ENCODE peak calls at places on chromosomes 1 and 21, in ten cellular contexts. R is activated effector memory CD4-positive, alpha-beta T cell treated with Interleukin-2 at 50 U/mL for 16 hours; Q is amniotic epithelial cell; W is HEK293T; S is sigmoid colon; T is activated B cell treated with CpG ODN at 0.5 μM for 24 hours; K is amygdala; J is activated T-helper 1 cell treated with anti-CD3 and anti-CD28 coated beads, Interleukin-12 subunit alpha, Interleukin-12 subunit beta, Interleukin-2, Interleukin-4 antibody, amounts not matched to agents 30 ng/mL and 10 ng/mL and 1 ng/mL, durations not matched to agents 14 hours and 24 hours and 36 hours; C is NCI-H146; F is GM04503. O is an unnamed sample.

GRCh38 chr1:67853704-67854103 is 20.4 kb upstream of the GNG12 start:
- DNase-seq in R (no peak), Q (peak; percentile 83), W (peak; percentile 88), S (no peak), T (no peak), K (peak; percentile 38), J (no peak), C (peak; percentile 97), F (no peak), O (peak; percentile 87)

GRCh38 chr1:24416666-24417391 is 1.2 kb downstream of the NIPAL3 start:
- DNase-seq in R (peak; percentile 34), Q (peak; percentile 99), W (no peak), S (no peak), T (no peak), K (no peak), J (peak; percentile 56), C (no peak), F (peak; percentile 96), O (peak; percentile 100)

GRCh38 chr1:75725861-75726361 is 1.4 kb downstream of the ACADM start:
- DNase-seq in R (no peak), Q (no peak), W (no peak), S (no peak), T (no peak), K (no peak), J (no peak), C (peak; percentile 48), F (no peak), O (peak; percentile 6)

GRCh38 chr1:86507935-86508582 is 38.8 kb upstream of the CLCA4 start:
- DNase-seq in R (no peak), Q (peak; percentile 54), W (no peak), S (peak; percentile 74), T (no peak), K (no peak), J (no peak), C (peak; percentile 4), F (no peak), O (peak; percentile 54)

GRCh38 chr1:247857069-247857985 is at the start of gene TRIM58:
- DNase-seq in R (no peak), Q (no peak), W (peak; percentile 50), S (peak; percentile 73), T (peak; percentile 42), K (no peak), J (peak; percentile 3), C (no peak), F (no peak), O (no peak)

GRCh38 chr1:117122297-117123025 is 912 bp upstream of the TRIM45 start:
- DNase-seq in R (no peak), Q (no peak), W (no peak), S (no peak), T (no peak), K (no peak), J (no peak), C (peak; percentile 75), F (no peak), O (no peak)

GRCh38 chr1:79982218-79982617 is 975.7 kb upstream of the ADGRL4 start:
- DNase-seq in R (no peak), Q (peak; percentile 25), W (no peak), S (peak; percentile 72), T (no peak), K (peak; percentile 5), J (no peak), C (no peak), F (peak; percentile 64), O (peak; percentile 54)

GRCh38 chr1:244012232-244012631 is 38.9 kb upstream of the ZBTB18 start:
- DNase-seq in R (no peak), Q (peak; percentile 67), W (no peak), S (no peak), T (no peak), K (no peak), J (no peak), C (no peak), F (peak; percentile 45), O (peak; percentile 67)

GRCh38 chr21:44800971-44801467 is 601 bp downstream of the UBE2G2 start:
- DNase-seq in R (no peak), Q (peak; percentile 31), W (peak; percentile 54), S (no peak), T (no peak), K (no peak), J (no peak), C (peak; percentile 26), F (no peak), O (peak; percentile 62)

GRCh38 chr1:234605493-234605982 is 4.4 kb downstream of the IRF2BP2 start:
- DNase-seq in R (no peak), Q (no peak), W (no peak), S (no peak), T (no peak), K (no peak), J (no peak), C (no peak), F (no peak), O (no peak)

GRCh38 chr1:51236548-51237312 is 657 bp downstream of the RNF11 start:
- DNase-seq in R (peak; percentile 28), Q (peak; percentile 35), W (peak; percentile 42), S (peak; percentile 76), T (no peak), K (peak; percentile 58), J (peak; percentile 32), C (peak; percentile 45), F (no peak), O (peak; percentile 48)

GRCh38 chr1:199946305-199947155 is 81.0 kb upstream of the NR5A2 start:
- DNase-seq in R (no peak), Q (no peak), W (no peak), S (no peak), T (no peak), K (no peak), J (no peak), C (no peak), F (no peak), O (no peak)

GRCh38 chr1:11681071-11681771 is at the start of gene MAD2L2:
- DNase-seq in R (peak; percentile 82), Q (peak; percentile 51), W (peak; percentile 91), S (peak; percentile 93), T (peak; percentile 93), K (peak; percentile 86), J (peak; percentile 90), C (peak; percentile 90), F (no peak), O (peak; percentile 86)

GRCh38 chr21:16942703-16943102 is 570.1 kb upstream of the CXADR start:
- DNase-seq in R (no peak), Q (peak; percentile 7), W (peak; percentile 51), S (no peak), T (no peak), K (no peak), J (no peak), C (no peak), F (no peak), O (no peak)

GRCh38 chr1:67831850-67832513 is 1.3 kb downstream of the GNG12 start:
- DNase-seq in R (no peak), Q (peak; percentile 75), W (peak; percentile 78), S (peak; percentile 85), T (no peak), K (peak; percentile 32), J (no peak), C (peak; percentile 63), F (peak; percentile 34), O (peak; percentile 90)

GRCh38 chr1:232793944-232794343 is 11.3 kb upstream of the MAP10 start:
- DNase-seq in R (no peak), Q (peak; percentile 61), W (peak; percentile 66), S (no peak), T (no peak), K (no peak), J (peak; percentile 4), C (peak; percentile 84), F (peak; percentile 38), O (peak; percentile 62)

GRCh38 chr1:50915621-50916020 is 44.4 kb downstream of the FAF1 start:
- DNase-seq in R (no peak), Q (no peak), W (no peak), S (no peak), T (no peak), K (no peak), J (no peak), C (no peak), F (no peak), O (no peak)

GRCh38 chr1:173024543-173024942 is 26.2 kb downstream of the TNFSF18 start:
- DNase-seq in R (no peak), Q (no peak), W (no peak), S (no peak), T (no peak), K (no peak), J (no peak), C (no peak), F (no peak), O (no peak)

GRCh38 chr1:175466556-175466955 is 274.0 kb upstream of the KIAA0040 start:
- DNase-seq in R (no peak), Q (no peak), W (no peak), S (no peak), T (no peak), K (no peak), J (no peak), C (no peak), F (no peak), O (no peak)

GRCh38 chr1:89682630-89683029 is 49.7 kb downstream of the LRRC8C start:
- DNase-seq in R (no peak), Q (peak; percentile 21), W (no peak), S (no peak), T (no peak), K (no peak), J (no peak), C (no peak), F (no peak), O (no peak)

GRCh38 chr1:235421751-235422150 is 54.5 kb downstream of the TBCE start:
- DNase-seq in R (no peak), Q (no peak), W (no peak), S (no peak), T (no peak), K (no peak), J (no peak), C (no peak), F (no peak), O (no peak)

GRCh38 chr1:233791372-233791703 is 113.1 kb upstream of the SLC35F3 start:
- DNase-seq in R (no peak), Q (no peak), W (no peak), S (no peak), T (no peak), K (no peak), J (no peak), C (no peak), F (no peak), O (no peak)

GRCh38 chr21:15616864-15617574 is 112.8 kb upstream of the USP25 start:
- DNase-seq in R (no peak), Q (peak; percentile 91), W (no peak), S (no peak), T (no peak), K (no peak), J (no peak), C (no peak), F (no peak), O (no peak)

GRCh38 chr1:222053790-222054294 is 312.0 kb upstream of the DUSP10 start:
- DNase-seq in R (no peak), Q (peak; percentile 49), W (no peak), S (no peak), T (no peak), K (no peak), J (no peak), C (no peak), F (no peak), O (no peak)

GRCh38 chr1:182641561-182641960 is 37.4 kb upstream of the RGS16 start:
- DNase-seq in R (no peak), Q (no peak), W (no peak), S (no peak), T (no peak), K (no peak), J (no peak), C (peak; percentile 25), F (no peak), O (no peak)

GRCh38 chr21:35512321-35512720 is 463.2 kb upstream of the RUNX1 start:
- DNase-seq in R (no peak), Q (peak; percentile 73), W (no peak), S (no peak), T (no peak), K (no peak), J (no peak), C (no peak), F (peak; percentile 36), O (peak; percentile 58)

O was measured in EH.